ENCODE peak calls at places on chromosomes 5 and 9, in seven cellular contexts. N is EL; K is colonic mucosa; E is K562; I is gastrocnemius medialis; H is stimulated activated CD4-positive, alpha-beta T cell treated with anti-CD3 and anti-CD28 coated beads, Interleukin-15, amount 100 ng/mL, for 1 hour; P is effector CD4-positive, alpha-beta T cell. Y is an unnamed sample.

GRCh38 chr5:179786861-179787260 is 6.9 kb upstream of the LTC4S start:
- DNase-seq in N (no peak), K (no peak), E (no peak), I (no peak), H (no peak), P (no peak), Y (no peak)

GRCh38 chr9:124038239-124038638 is 26.7 kb downstream of the LHX2 start:
- DNase-seq in N (no peak), K (no peak), E (no peak), I (no peak), H (no peak), P (no peak), Y (no peak)

GRCh38 chr9:134942421-134943119 is 24.9 kb upstream of the FCN1 start:
- DNase-seq in N (no peak), K (no peak), E (no peak), I (no peak), H (no peak), P (no peak), Y (no peak)

GRCh38 chr5:68193481-68194036 is 22.0 kb upstream of the PIK3R1 start:
- DNase-seq in N (no peak), K (no peak), E (no peak), I (no peak), H (no peak), P (no peak), Y (no peak)

GRCh38 chr9:35842795-35843194 is 13.8 kb downstream of the TMEM8B start:
- DNase-seq in N (no peak), K (no peak), E (no peak), I (no peak), H (no peak), P (no peak), Y (no peak)

GRCh38 chr9:94623253-94623652 is 16.1 kb downstream of the FBP1 start:
- DNase-seq in N (peak), K (peak), E (peak), I (no peak), H (no peak), P (no peak), Y (peak)

GRCh38 chr9:135639196-135639595 is at the start of gene GLT6D1:
- DNase-seq in N (no peak), K (no peak), E (no peak), I (no peak), H (no peak), P (no peak), Y (no peak)

GRCh38 chr9:133953621-133953975 is 38.5 kb downstream of the VAV2 start:
- DNase-seq in N (no peak), K (no peak), E (no peak), I (no peak), H (no peak), P (no peak), Y (no peak)

GRCh38 chr5:54774281-54775171 is 210.9 kb downstream of the ESM1 start:
- DNase-seq in N (no peak), K (peak), E (no peak), I (peak), H (no peak), P (no peak), Y (peak)

GRCh38 chr5:97131139-97131710 is 11.2 kb downstream of the LIX1 start:
- DNase-seq in N (peak), K (no peak), E (no peak), I (no peak), H (no peak), P (no peak), Y (no peak)